ENCODE peak calls at places on chromosomes 11 and 22, in five cellular contexts. L, E, W, J and F are unnamed samples.

GRCh38 chr22:35921777-35922176 is 106.8 kb downstream of the RBFOX2 start:
- DNase-seq in L (peak; percentile 49), E (peak; percentile 76), W (peak; percentile 76), J (peak; percentile 87), F (peak; percentile 48)

GRCh38 chr11:66100272-66101037 is 30.4 kb downstream of the PACS1 start:
- DNase-seq in L (peak; percentile 32), E (no peak), W (peak; percentile 60), J (no peak), F (no peak)

GRCh38 chr11:58567889-58568512 is 7.7 kb downstream of the LPXN start:
- DNase-seq in L (peak; percentile 52), E (peak; percentile 51), W (peak; percentile 66), J (peak; percentile 73), F (no peak)

GRCh38 chr11:116895053-116895757 is 57.8 kb upstream of the APOA1 start:
- DNase-seq in L (peak; percentile 28), E (no peak), W (no peak), J (no peak), F (no peak)

GRCh38 chr22:17109976-17110375 is 11.2 kb downstream of the TMEM121B start:
- DNase-seq in L (no peak), E (no peak), W (no peak), J (no peak), F (no peak)

GRCh38 chr11:27894552-27894951 is 194.3 kb upstream of the BDNF start:
- DNase-seq in L (no peak), E (no peak), W (no peak), J (no peak), F (no peak)

GRCh38 chr11:126870021-126870420 is 130.5 kb downstream of the KIRREL3 start:
- DNase-seq in L (no peak), E (no peak), W (no peak), J (no peak), F (no peak)

GRCh38 chr11:115982666-115983065 is 478.5 kb upstream of the CADM1 start:
- DNase-seq in L (no peak), E (no peak), W (no peak), J (no peak), F (no peak)

GRCh38 chr11:61281581-61282250 is 13.4 kb downstream of the VWCE start:
- DNase-seq in L (peak; percentile 93), E (peak; percentile 32), W (peak; percentile 83), J (peak; percentile 68), F (no peak)

GRCh38 chr11:75468534-75469340 is 35.7 kb upstream of the KLHL35 start:
- DNase-seq in L (peak; percentile 64), E (no peak), W (no peak), J (no peak), F (peak; percentile 63)

GRCh38 chr22:43850529-43850928 is 11.8 kb downstream of the SULT4A1 start:
- DNase-seq in L (no peak), E (no peak), W (no peak), J (no peak), F (no peak)

GRCh38 chr11:108857382-108857781 is 192.5 kb downstream of the DDX10 start:
- DNase-seq in L (no peak), E (no peak), W (no peak), J (no peak), F (no peak)
- H3K27ac ChIP-seq in L (no peak overlapping the region), E (no peak overlapping the region), W (no peak overlapping the region), J (no peak overlapping the region), F (no peak overlapping the region)

GRCh38 chr11:125167292-125167953 is 2.9 kb downstream of the PKNOX2 start:
- DNase-seq in L (no peak), E (no peak), W (no peak), J (peak; percentile 46), F (no peak)
- H3K4me3 ChIP-seq in L (no peak overlapping the region), E (no peak overlapping the region), W (no peak overlapping the region), J (no peak overlapping the region), F (peak overlapping the region; percentile 72)

DNA sequence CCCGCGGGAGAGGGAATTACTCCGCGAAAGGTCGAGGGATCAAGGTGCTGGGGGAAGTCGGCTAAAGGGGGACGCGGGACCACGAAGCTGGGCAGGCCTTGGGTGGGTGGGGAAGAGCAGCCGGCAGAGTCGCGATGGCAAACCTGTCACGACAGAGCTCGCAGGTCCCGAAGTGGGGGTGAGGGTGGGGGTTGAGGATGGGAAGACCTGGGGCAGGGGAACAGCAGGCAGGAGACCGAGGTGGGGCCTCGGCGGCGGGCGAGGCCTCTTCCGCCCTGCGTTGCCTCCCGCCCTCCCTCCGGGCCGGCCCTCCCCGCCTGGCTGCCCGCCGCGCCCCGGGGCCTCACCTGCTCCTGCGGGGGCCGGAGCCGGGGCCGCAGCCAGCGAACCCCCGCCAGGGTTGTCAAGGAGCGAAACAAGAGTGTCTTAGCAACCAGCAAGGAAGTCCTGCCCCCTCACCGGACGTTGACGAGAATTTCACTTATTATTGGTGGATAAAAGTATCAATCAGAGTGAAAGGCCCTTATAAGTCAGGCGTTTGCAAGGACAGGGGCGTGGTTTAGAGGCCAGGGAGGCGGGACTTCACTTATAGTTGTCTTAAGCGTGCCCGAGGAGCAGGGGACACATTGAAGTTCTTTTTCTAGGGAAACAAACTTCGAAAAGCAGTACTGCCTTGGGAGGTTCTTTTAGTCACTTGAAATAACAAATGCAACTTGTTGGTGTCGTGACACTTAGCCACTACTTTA is at the start of gene DNAL4:
- DNase-seq in L (peak; percentile 89), E (peak; percentile 97), W (peak; percentile 97), J (peak; percentile 98), F (peak; percentile 96)
- TF ChIP-seq CTCF in L (no peak), E (no peak), W (no peak), J (no peak), F (no peak)

GRCh38 chr22:46815132-46815531 is 52.7 kb downstream of the TBC1D22A start:
- DNase-seq in L (no peak), E (no peak), W (peak; percentile 38), J (no peak), F (no peak)

GRCh38 chr22:46815559-46815895 is 53.1 kb downstream of the TBC1D22A start:
- DNase-seq in L (no peak), E (no peak), W (no peak), J (no peak), F (no peak)

GRCh38 chr22:46812034-46812605 is 49.7 kb downstream of the TBC1D22A start:
- DNase-seq in L (no peak), E (no peak), W (no peak), J (no peak), F (no peak)

GRCh38 chr22:46812786-46813185 is 50.3 kb downstream of the TBC1D22A start:
- DNase-seq in L (no peak), E (no peak), W (no peak), J (no peak), F (no peak)

DNA sequence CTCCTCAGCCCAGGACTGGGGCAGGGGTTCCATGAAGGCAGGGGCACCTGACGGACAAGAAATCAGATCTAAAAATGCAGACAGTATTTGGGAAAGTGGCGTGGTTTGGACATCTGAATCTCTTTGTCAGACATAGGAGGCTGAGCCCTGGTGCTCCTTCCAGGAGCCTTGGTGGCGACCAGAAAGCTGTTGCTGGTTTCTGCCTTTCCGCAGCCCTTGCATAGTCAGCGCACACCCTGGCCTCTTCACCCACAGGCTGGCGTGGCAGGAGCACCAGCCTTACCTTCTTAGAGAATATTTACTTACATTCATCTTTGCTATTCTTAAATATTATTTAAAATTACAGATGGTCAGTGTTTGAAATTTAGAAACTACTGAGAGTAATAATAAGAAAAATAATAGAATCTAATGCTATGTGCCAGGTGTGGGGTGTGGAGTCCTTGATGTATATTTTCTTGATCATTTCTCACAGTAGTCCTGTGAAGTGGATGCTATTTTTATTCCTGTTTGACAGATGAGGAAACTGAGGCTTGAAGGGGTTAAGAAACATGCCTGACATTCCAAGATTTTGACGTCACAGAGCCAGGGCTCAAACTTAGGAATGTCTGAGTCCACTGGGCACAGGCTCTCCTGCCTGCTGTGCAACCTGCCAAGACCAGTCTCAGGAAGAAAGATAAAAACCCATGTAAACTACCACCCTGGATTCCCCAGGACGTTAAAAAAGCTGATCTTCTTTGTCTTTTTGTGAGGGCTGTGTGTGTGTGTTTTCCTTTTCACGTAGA is 51.6 kb downstream of the TBC1D22A start:
- DNase-seq in L (no peak), E (no peak), W (no peak), J (no peak), F (no peak)
- H3K27ac ChIP-seq in L (no peak overlapping the region), E (no peak overlapping the region), W (no peak overlapping the region), J (no peak overlapping the region), F (no peak overlapping the region)

GRCh38 chr11:113774174-113774503 is 647 bp upstream of the ZW10 start:
- DNase-seq in L (no peak), E (no peak), W (no peak), J (no peak), F (no peak)

GRCh38 chr11:113781682-113782081 is 2.1 kb downstream of the CLDN25 start:
- DNase-seq in L (no peak), E (no peak), W (no peak), J (peak; percentile 24), F (no peak)

GRCh38 chr11:113779496-113779895 is at the start of gene CLDN25:
- DNase-seq in L (no peak), E (no peak), W (no peak), J (no peak), F (no peak)

GRCh38 chr11:113782134-113782533 is 2.5 kb downstream of the CLDN25 start:
- DNase-seq in L (no peak), E (no peak), W (no peak), J (no peak), F (no peak)

GRCh38 chr11:113778111-113778910 is 1.3 kb upstream of the CLDN25 start:
- DNase-seq in L (peak; percentile 58), E (no peak), W (no peak), J (peak; percentile 43), F (no peak)
- H3K4me3 ChIP-seq in L (peak overlapping the region; percentile 11), E (no peak overlapping the region), W (no peak overlapping the region), J (no peak overlapping the region), F (no peak overlapping the region)

GRCh38 chr22:46001046-46001425 is 24.1 kb upstream of the WNT7B start:
- DNase-seq in L (no peak), E (no peak), W (no peak), J (no peak), F (no peak)
- TF ChIP-seq CTCF in L (no peak), E (no peak), W (no peak), J (no peak), F (no peak)

DNA sequence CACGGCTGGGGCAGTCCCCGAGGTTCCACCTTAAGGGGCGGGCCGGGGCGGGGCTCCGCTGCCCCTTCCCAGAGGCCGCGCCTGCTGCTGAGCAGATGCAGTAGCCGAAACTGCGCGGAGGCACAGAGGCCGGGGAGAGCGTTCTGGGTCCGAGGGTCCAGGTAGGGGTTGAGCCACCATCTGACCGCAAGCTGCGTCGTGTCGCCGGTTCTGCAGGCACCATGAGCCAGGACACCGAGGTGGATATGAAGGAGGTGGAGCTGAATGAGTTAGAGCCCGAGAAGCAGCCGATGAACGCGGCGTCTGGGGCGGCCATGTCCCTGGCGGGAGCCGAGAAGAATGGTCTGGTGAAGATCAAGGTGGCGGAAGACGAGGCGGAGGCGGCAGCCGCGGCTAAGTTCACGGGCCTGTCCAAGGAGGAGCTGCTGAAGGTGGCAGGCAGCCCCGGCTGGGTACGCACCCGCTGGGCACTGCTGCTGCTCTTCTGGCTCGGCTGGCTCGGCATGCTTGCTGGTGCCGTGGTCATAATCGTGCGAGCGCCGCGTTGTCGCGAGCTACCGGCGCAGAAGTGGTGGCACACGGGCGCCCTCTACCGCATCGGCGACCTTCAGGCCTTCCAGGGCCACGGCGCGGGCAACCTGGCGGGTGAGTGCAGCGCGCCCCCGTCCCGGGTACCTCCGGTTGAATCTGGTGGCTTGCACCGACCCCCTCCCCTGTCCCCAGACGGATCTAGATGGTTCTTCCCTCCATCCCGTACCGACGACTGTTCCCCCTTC is at the start of gene SLC3A2:
- DNase-seq in L (peak; percentile 89), E (peak; percentile 68), W (peak; percentile 95), J (peak; percentile 96), F (peak; percentile 56)
- H3K27ac ChIP-seq in L (peak within 1 kb of the TSS; percentile 98), E (peak within 1 kb of the TSS; percentile 96), W (peak within 1 kb of the TSS; percentile 99), J (peak within 1 kb of the TSS; percentile 100), F (peak within 1 kb of the TSS; percentile 99)

DNA sequence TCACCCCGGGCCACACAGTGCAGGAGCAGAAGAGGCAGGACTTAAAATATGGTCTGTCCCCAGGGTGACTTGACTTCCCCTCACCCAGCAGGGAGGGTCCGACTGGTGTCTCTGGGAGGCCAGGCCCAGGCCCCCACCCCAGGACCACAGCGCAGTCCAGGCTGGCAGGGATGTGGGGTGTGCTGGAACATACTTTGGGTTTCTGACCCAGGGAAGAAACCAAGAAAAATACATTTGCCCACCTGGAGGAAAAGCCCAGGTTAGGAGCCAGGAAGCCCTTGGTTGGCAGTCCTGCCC is 5.2 kb downstream of the C1QTNF6 start:
- DNase-seq in L (no peak), E (no peak), W (no peak), J (no peak), F (no peak)
- H3K4me3 ChIP-seq in L (no peak overlapping the region), E (no peak overlapping the region), W (no peak overlapping the region), J (no peak overlapping the region), F (no peak overlapping the region)